ENCODE peak calls at places on chromosomes 11 and 22, in six cellular contexts. S, T, O, Z, I and D are unnamed samples. For H3K9me2, the result is how much of the 10 kb centered on the place peaks cover.

GRCh38 chr11:66559141-66559861 is 9.1 kb downstream of the CTSF start:
- DNase-seq in S (peak), T (peak), O (no peak), Z (no peak), I (peak), D (no peak)

GRCh38 chr11:72084960-72085359 is 4.3 kb downstream of the LRRC51 start:
- DNase-seq in S (peak), T (no peak), O (no peak), Z (no peak), I (no peak), D (no peak)

GRCh38 chr22:28710112-28710888 is 30.7 kb upstream of the TTC28 start:
- DNase-seq in S (peak), T (peak), O (no peak), Z (peak), I (no peak), D (no peak)

GRCh38 chr11:332651-333480 is 12.2 kb upstream of the IFITM3 start:
- DNase-seq in S (no peak), T (no peak), O (peak), Z (no peak), I (no peak), D (no peak)

GRCh38 chr11:77046060-77046501 is 11.9 kb downstream of the B3GNT6 start:
- DNase-seq in S (peak), T (peak), O (peak), Z (no peak), I (peak), D (peak)

GRCh38 chr11:125110996-125111340 is 458 bp downstream of the TMEM218 start:
- DNase-seq in S (peak), T (peak), O (peak), Z (no peak), I (peak), D (peak)

GRCh38 chr22:36946436-36947158 is 33.2 kb downstream of the CSF2RB start:
- DNase-seq in S (no peak), T (peak), O (peak), Z (no peak), I (no peak), D (no peak)

GRCh38 chr22:50148991-50149721 is 21.4 kb upstream of the PANX2 start:
- DNase-seq in S (peak), T (peak), O (peak), Z (peak), I (peak), D (peak)

GRCh38 chr11:61152816-61153592 is 8.2 kb downstream of the VPS37C start:
- DNase-seq in S (no peak), T (peak), O (no peak), Z (peak), I (no peak), D (no peak)

GRCh38 chr11:133619973-133620372 is 87.7 kb upstream of the OPCML start:
- DNase-seq in S (peak), T (no peak), O (peak), Z (no peak), I (peak), D (no peak)
- H2AFZ ChIP-seq in S (no peak), T (no peak), O (no peak), Z (no peak), I (no peak), D (no peak)

DNA sequence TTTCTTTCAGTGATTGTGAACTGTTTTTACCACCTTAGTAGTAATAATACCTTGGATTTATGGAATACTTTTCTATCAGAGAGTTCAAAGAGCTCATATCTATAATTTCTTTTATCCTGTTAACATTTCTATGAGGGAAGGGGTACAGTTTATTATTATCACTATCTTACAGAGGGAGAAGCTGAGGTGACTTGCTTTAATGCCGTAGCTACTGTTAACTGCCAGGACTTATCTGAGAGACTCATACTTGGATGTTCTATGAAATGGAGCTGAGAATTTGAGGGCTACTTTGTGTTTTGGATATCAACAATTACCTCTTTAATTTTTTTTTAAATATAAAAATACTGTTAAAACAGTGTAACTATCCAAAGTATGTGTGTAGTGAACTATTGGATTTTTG is 3.3 kb downstream of the REXO2 start:
- DNase-seq in S (no peak), T (no peak), O (no peak), Z (no peak), I (no peak), D (no peak)
- H3K9me2 ChIP-seq in S (under half), T (under half), O (under half), Z (under half), I (under half), D (under half)

GRCh38 chr22:19959587-19960490 is 18.2 kb upstream of the TXNRD2 start:
- DNase-seq in S (peak), T (no peak), O (no peak), Z (no peak), I (no peak), D (no peak)

GRCh38 chr22:19957445-19957844 is 15.8 kb upstream of the TXNRD2 start:
- DNase-seq in S (peak), T (no peak), O (no peak), Z (no peak), I (no peak), D (no peak)

GRCh38 chr22:19959043-19959586 is 17.5 kb upstream of the TXNRD2 start:
- DNase-seq in S (peak), T (peak), O (no peak), Z (no peak), I (peak), D (no peak)

GRCh38 chr22:19960491-19961200 is 19.0 kb upstream of the TXNRD2 start:
- DNase-seq in S (peak), T (no peak), O (no peak), Z (no peak), I (no peak), D (no peak)

GRCh38 chr22:19958083-19959042 is 16.7 kb upstream of the TXNRD2 start:
- DNase-seq in S (no peak), T (peak), O (no peak), Z (no peak), I (no peak), D (no peak)
- H2AFZ ChIP-seq in S (no peak), T (peak), O (no peak), Z (no peak), I (peak), D (no peak)

GRCh38 chr22:46714550-46714949 is 23.5 kb downstream of the CERK start:
- DNase-seq in S (peak), T (peak), O (no peak), Z (no peak), I (no peak), D (no peak)

GRCh38 chr22:46723882-46724281 is 14.2 kb downstream of the CERK start:
- DNase-seq in S (no peak), T (no peak), O (no peak), Z (no peak), I (no peak), D (no peak)

GRCh38 chr22:46725096-46725495 is 13.0 kb downstream of the CERK start:
- DNase-seq in S (no peak), T (no peak), O (no peak), Z (no peak), I (no peak), D (no peak)

GRCh38 chr22:46721716-46722115 is 16.3 kb downstream of the CERK start:
- DNase-seq in S (no peak), T (no peak), O (no peak), Z (no peak), I (no peak), D (no peak)

DNA sequence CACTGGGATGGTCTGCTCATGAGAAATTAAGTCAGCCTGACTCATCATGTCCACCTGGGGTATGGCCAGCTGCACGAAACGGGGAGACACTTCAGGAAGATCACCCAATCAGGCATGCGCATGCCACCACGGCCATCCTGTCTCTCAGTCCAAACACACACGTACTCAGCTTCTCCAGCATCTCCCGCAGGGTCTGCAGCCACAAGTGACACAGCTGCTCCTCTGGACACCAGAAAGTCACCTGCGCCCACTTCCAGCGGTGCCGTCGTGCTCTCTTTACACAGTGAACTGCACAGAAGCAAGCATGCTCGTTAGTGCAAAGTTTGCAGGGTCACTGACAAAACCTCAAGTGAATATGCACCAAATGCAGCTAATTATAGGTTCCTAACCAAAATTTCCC is 18.1 kb downstream of the CERK start:
- DNase-seq in S (no peak), T (no peak), O (no peak), Z (no peak), I (no peak), D (no peak)
- H3K9me2 ChIP-seq in S (under half), T (under half), O (under half), Z (under half), I (under half), D (under half)

DNA sequence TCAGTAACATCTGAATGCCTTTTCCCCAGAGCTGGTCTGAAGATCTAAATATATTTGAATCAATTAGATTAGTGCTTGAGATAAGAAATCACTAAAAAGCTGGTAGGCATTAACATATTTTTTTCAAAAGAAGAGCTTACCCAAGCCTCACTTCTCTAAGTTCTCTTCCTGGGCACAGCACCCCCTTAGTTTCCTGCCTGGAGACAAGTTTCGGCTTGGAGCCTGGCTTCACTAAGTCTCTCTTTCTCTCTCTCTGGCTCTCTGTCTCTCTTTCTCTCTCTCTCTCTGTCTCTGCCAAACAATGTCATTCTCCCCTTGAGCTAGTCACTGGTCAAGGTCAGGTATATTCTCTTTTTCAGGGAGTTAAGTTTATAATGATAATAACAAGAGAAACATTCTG is 190.9 kb downstream of the LUZP2 start:
- DNase-seq in S (no peak), T (no peak), O (no peak), Z (no peak), I (no peak), D (no peak)
- H2AFZ ChIP-seq in S (no peak), T (no peak), O (no peak), Z (no peak), I (no peak), D (no peak)